ENCODE peak calls at places on chromosomes 1 and 21, in six cellular contexts. C, K, N, Q, P and E are unnamed samples.

GRCh38 chr1:26694185-26694572 is 1.6 kb upstream of the ARID1A start:
- DNase-seq in N (no peak), K (no peak), Q (no peak), P (no peak), C (no peak), E (no peak)

GRCh38 chr1:98027044-98027443 is 106.2 kb upstream of the DPYD start:
- DNase-seq in Q (no peak), N (no peak), K (no peak), C (no peak), P (no peak), E (no peak)

GRCh38 chr1:32101233-32101681 is 6.6 kb upstream of the KPNA6 start:
- DNase-seq in Q (no peak), C (no peak), N (no peak), P (no peak), K (no peak), E (no peak)

GRCh38 chr1:23743287-23744052 is at the start of gene ELOA:
- DNase-seq in Q (peak), N (peak), P (peak), C (peak), K (peak), E (peak)

GRCh38 chr1:238558156-238558555 is 667.4 kb upstream of the ZP4 start:
- DNase-seq in K (no peak), N (peak), P (no peak), C (no peak), Q (no peak), E (no peak)

GRCh38 chr21:45255381-45256020 is 32.2 kb downstream of the POFUT2 start:
- DNase-seq in N (no peak), Q (no peak), P (no peak), C (no peak), K (no peak), E (no peak)

GRCh38 chr1:12549460-12550349 is 68.3 kb downstream of the DHRS3 start:
- DNase-seq in K (no peak), N (peak), P (no peak), C (peak), Q (peak), E (no peak)

GRCh38 chr1:16117936-16118335 is 37.9 kb downstream of the EPHA2 start:
- DNase-seq in P (no peak), C (no peak), Q (no peak), K (no peak), N (no peak), E (no peak)

GRCh38 chr1:220791287-220791686 is 4.6 kb downstream of the MTARC1 start:
- DNase-seq in C (no peak), Q (peak), N (peak), K (peak), P (no peak), E (no peak)

GRCh38 chr1:234782821-234783220 is 172.8 kb upstream of the IRF2BP2 start:
- DNase-seq in N (peak), C (no peak), K (no peak), Q (no peak), P (no peak), E (no peak)

GRCh38 chr21:34698270-34699015 is 29.6 kb downstream of the CLIC6 start:
- DNase-seq in P (no peak), N (no peak), C (no peak), Q (no peak), K (no peak), E (no peak)

GRCh38 chr1:59061876-59062275 is 235.0 kb upstream of the FGGY start:
- DNase-seq in K (no peak), N (peak), P (no peak), C (peak), Q (peak), E (no peak)

GRCh38 chr1:206435450-206435849 is 34.8 kb upstream of the IKBKE start:
- DNase-seq in Q (no peak), N (peak), K (no peak), C (no peak), P (no peak), E (no peak)

GRCh38 chr1:70440642-70441391 is 29.7 kb downstream of the CTH start:
- DNase-seq in Q (no peak), P (no peak), C (no peak), K (no peak), N (no peak), E (no peak)

GRCh38 chr21:25735221-25735894 is 586 bp downstream of the GABPA start:
- DNase-seq in C (peak), K (peak), N (peak), Q (peak), P (peak), E (peak)

GRCh38 chr1:171220551-171221175 is 27.6 kb upstream of the FMO1 start:
- DNase-seq in C (no peak), Q (no peak), K (no peak), P (no peak), N (no peak), E (no peak)

GRCh38 chr1:111249960-111250359 is 22.4 kb downstream of the CHI3L2 start:
- DNase-seq in Q (no peak), K (no peak), P (no peak), N (no peak), C (no peak), E (peak)

GRCh38 chr1:86778510-86779218 is 74.3 kb downstream of the SH3GLB1 start:
- DNase-seq in Q (no peak), N (peak), K (no peak), C (no peak), P (no peak), E (no peak)

GRCh38 chr21:27564684-27565280 is 597.9 kb upstream of the ADAMTS5 start:
- DNase-seq in C (no peak), Q (peak), P (no peak), K (peak), N (peak), E (peak)

DNA sequence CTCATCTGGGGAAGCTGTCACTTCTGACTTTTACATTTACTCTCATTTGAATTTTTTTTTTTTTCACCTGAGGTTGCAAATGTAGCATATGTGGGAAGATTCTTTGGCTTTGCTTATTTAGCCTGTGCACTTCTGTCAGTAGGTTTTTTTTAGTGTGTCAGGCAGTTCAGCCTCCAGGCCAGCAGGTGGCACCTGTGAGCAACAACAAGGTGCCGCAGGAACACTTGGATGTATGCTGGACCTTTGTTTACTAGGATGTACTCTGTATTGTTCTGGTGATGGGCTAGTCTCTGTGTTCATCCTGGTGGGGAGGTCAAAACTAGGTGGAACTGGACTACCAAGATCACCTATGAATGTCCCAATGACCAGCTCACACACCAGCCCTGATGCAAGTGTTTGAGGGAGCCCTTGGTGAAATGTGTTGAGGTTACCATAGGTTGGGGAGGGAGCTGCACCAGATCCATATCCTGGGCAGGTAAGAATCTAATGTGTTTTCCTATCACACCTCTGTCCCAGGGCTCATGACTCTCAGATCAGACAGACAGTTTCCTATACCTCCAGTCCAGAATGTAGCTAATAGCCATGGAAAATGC is 618.2 kb downstream of the BRINP3 start:
- DNase-seq in Q (no peak), K (peak), C (no peak), N (peak), P (peak), E (no peak)
- TF ChIP-seq CTCF in Q (no peak), K (peak), C (peak), N (peak), P (peak), E (peak)

GRCh38 chr1:109790735-109791494 is 27.2 kb upstream of the EPS8L3 start:
- DNase-seq in K (no peak), P (peak), N (no peak), C (peak), Q (peak), E (peak)

GRCh38 chr1:109792056-109792831 is 28.5 kb upstream of the EPS8L3 start:
- DNase-seq in N (peak), K (peak), C (peak), P (no peak), Q (peak), E (peak)

GRCh38 chr1:109790329-109790728 is 26.6 kb upstream of the EPS8L3 start:
- DNase-seq in K (no peak), C (no peak), P (no peak), Q (no peak), N (no peak), E (no peak)

GRCh38 chr1:109793089-109793485 is 29.4 kb upstream of the EPS8L3 start:
- DNase-seq in P (no peak), K (no peak), Q (peak), N (no peak), C (no peak), E (peak)

GRCh38 chr1:109791495-109792040 is 27.8 kb upstream of the EPS8L3 start:
- DNase-seq in Q (peak), K (no peak), C (no peak), N (no peak), P (no peak), E (no peak)
- TF ChIP-seq CTCF in Q (no peak), K (no peak), C (no peak), N (no peak), P (no peak), E (no peak)

GRCh38 chr1:192810253-192810880 is 1.5 kb downstream of the RGS2 start:
- DNase-seq in P (peak), K (no peak), C (peak), N (peak), Q (peak), E (no peak)

GRCh38 chr1:192807968-192808587 is 761 bp upstream of the RGS2 start:
- DNase-seq in K (peak), P (no peak), Q (no peak), N (peak), C (no peak), E (no peak)

GRCh38 chr1:192809286-192810252 is 730 bp downstream of the RGS2 start:
- DNase-seq in P (no peak), N (peak), Q (peak), K (peak), C (peak), E (no peak)

GRCh38 chr1:192807221-192807967 is 1.4 kb upstream of the RGS2 start:
- DNase-seq in C (no peak), N (peak), Q (no peak), P (peak), K (no peak), E (no peak)

DNA sequence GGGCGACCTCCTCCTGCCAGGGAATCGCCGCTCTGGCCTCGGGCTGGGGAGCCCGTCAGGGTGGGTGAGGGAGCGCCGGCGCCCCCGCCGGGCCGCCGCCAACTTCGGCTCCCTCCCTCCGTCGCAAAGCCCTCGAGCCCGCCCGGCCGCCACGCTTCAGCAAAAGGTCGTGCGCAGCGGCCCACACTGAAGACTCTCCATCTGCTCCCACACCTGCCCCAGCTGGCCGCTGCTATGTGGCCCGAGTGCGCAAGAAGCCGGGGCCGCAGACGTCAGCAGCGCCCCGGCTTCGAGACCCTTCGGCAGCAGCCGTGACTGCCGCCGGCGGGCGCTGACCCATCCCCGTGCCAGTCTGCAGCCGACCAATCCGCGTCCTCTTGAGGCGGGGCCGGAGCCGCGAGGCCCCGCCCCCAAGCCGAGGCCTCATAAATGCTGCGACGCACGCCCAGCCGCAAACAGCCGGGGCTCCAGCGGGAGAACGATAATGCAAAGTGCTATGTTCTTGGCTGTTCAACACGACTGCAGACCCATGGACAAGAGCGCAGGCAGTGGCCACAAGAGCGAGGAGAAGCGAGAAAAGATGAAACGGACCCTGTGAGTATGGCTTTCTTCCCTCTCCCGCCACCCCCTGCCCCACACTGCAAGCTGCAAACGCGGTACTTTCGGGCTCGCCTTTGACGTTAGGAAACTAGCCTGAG is at the start of gene RGS2:
- DNase-seq in N (peak), Q (peak), C (peak), P (peak), K (peak), E (peak)
- TF ChIP-seq CTCF in N (no peak), Q (no peak), C (no peak), P (peak), K (no peak), E (peak)

DNA sequence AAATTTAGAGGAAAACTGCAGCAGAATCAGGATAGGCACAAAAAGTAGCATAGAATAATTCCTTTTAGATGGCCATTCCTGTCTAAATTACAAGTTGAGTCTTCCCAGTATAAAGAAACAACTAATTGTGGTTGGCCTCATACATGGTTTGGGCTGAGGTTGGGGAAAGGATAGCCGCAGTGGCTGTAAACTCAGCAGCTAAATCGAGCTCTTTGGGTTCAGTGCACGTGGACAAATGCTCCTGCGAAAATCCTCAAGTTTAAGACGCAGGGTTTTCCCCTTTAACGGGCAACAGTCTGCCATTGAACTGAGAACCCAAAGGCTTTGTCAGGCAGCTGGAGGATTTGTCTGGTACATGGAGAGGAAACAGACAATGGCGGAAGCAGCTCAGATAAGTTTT is 331.9 kb downstream of the TGFB2 start:
- DNase-seq in C (no peak), Q (no peak), P (no peak), K (no peak), N (no peak), E (no peak)
- TF ChIP-seq CTCF in C (no peak), Q (no peak), P (no peak), K (no peak), N (no peak), E (no peak)

GRCh38 chr1:201704439-201704792 is 124.5 kb upstream of the IPO9 start:
- DNase-seq in K (no peak), C (no peak), P (no peak), N (no peak), Q (no peak), E (no peak)
- TF ChIP-seq CTCF in K (no peak), C (no peak), P (no peak), N (no peak), Q (no peak), E (no peak)